ENCODE peak calls at places on chromosomes 3 and 15, in eight cellular contexts. L is AG04450, C is body of pancreas, H is ovary, U is heart left ventricle, Y is mammary epithelial cell, V is upper lobe of left lung, D is hepatocyte. T is an unnamed sample.
A peak's percentile ranks its signal among the peaks of the same experiment; 100 is the strongest.

GRCh38 chr15:50143255-50143860 is 24.3 kb upstream of the ATP8B4 start:
- DNase-seq in L (no peak), C (no peak), H (no peak), U (no peak), Y (no peak), V (no peak), D (no peak), T (no peak)

GRCh38 chr15:48556159-48556897 is 89.2 kb downstream of the FBN1 start:
- DNase-seq in L (no peak), C (no peak), H (no peak), U (no peak), Y (no peak), V (no peak), D (no peak), T (no peak)

GRCh38 chr3:132083583-132084372 is 49.0 kb upstream of the CPNE4 start:
- DNase-seq in L (no peak), C (no peak), H (no peak), U (no peak), Y (peak; percentile 71), V (no peak), D (no peak), T (no peak)

GRCh38 chr3:185688808-185689207 is 102.7 kb downstream of the SENP2 start:
- DNase-seq in L (peak; percentile 90), C (no peak), H (no peak), U (no peak), Y (peak; percentile 99), V (no peak), D (peak; percentile 68), T (no peak)

GRCh38 chr15:76217029-76217866 is 94.0 kb downstream of the ETFA start:
- DNase-seq in L (no peak), C (no peak), H (no peak), U (no peak), Y (peak; percentile 72), V (no peak), D (no peak), T (no peak)

GRCh38 chr3:56268621-56269394 is 199.5 kb downstream of the ERC2 start:
- DNase-seq in L (no peak), C (no peak), H (no peak), U (no peak), Y (no peak), V (no peak), D (no peak), T (no peak)

GRCh38 chr3:195524171-195524896 is 18.8 kb downstream of the PPP1R2 start:
- DNase-seq in L (no peak), C (no peak), H (no peak), U (no peak), Y (no peak), V (no peak), D (no peak), T (no peak)

GRCh38 chr3:171950373-171950772 is 89.0 kb upstream of the FNDC3B start:
- DNase-seq in L (no peak), C (no peak), H (no peak), U (no peak), Y (peak; percentile 56), V (no peak), D (no peak), T (no peak)

GRCh38 chr3:188267790-188268333 is 113.9 kb downstream of the LPP start:
- DNase-seq in L (no peak), C (no peak), H (no peak), U (no peak), Y (no peak), V (no peak), D (no peak), T (no peak)

GRCh38 chr15:95499397-95499796 is 831.1 kb upstream of the NR2F2 start:
- DNase-seq in L (no peak), C (no peak), H (no peak), U (no peak), Y (no peak), V (no peak), D (no peak), T (no peak)

GRCh38 chr15:95501865-95502264 is 828.6 kb upstream of the NR2F2 start:
- DNase-seq in L (no peak), C (no peak), H (no peak), U (no peak), Y (no peak), V (no peak), D (no peak), T (no peak)

GRCh38 chr15:95495033-95495541 is 835.4 kb upstream of the NR2F2 start:
- DNase-seq in L (no peak), C (no peak), H (peak; percentile 50), U (no peak), Y (no peak), V (peak; percentile 69), D (peak; percentile 44), T (no peak)

GRCh38 chr15:95498956-95499355 is 831.5 kb upstream of the NR2F2 start:
- DNase-seq in L (no peak), C (no peak), H (no peak), U (no peak), Y (no peak), V (no peak), D (no peak), T (no peak)

DNA sequence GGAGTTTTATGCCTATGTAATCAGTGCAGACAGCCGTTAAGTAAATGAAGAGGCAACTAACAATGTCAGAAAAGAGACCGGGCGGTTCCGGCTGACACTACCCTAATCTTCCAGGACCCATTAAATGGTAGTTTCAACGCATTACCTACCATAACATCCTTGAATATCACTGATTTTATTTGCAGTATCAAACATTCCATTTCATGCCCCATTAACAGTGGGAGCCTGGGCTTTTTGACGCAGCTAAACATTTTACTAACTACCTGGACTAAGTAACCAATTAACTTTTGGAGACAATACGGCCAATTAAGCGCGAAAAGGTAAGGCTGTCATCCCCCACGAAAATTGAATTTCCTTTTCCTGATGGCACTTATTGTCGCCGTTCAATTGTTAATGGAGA is 832.8 kb upstream of the NR2F2 start:
- DNase-seq in L (no peak), C (no peak), H (no peak), U (no peak), Y (no peak), V (no peak), D (no peak), T (no peak)
- H3K9me3 ChIP-seq in L (no peaks in the 10 kb centered on the region), C (no peaks in the 10 kb centered on the region), H (no peaks in the 10 kb centered on the region), U (no peaks in the 10 kb centered on the region), Y (no peaks in the 10 kb centered on the region), V (no peaks in the 10 kb centered on the region), D (no peaks in the 10 kb centered on the region), T (no peaks in the 10 kb centered on the region)

DNA sequence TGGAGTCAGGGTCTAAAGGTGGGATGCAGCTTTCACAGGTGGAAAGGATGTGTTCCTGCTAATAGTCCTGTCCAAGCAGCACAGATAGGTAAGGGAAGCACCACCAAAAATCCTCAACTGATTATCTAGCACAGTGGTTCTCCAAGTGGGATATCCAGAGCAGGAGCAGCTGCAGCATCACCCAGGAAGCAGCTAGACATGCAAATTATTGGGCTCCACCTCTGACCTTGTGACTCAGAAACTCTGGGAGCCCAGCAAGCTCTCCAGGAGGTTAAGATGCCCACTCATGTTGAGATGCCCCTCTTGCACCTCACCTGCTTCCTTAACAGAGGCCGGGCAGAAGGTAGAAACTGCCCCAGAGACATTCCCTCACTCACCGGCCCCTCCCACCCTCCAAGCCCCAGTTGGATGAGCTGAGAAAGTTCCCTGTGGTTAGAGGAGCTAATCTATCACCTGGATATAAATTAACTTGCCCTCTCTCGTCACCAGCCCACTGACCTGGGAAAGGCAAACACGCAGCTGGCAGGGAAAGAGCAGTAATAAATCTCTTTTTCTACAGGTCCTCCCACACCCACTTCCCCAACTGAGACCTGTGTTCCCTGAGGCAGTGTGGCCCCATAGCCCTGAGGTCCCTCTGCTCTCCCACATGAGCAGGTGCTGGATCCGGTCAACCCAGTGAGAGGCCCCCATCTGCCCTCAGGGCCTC is 39.3 kb downstream of the ADCY5 start:
- DNase-seq in L (no peak), C (peak; percentile 53), H (peak; percentile 25), U (peak; percentile 5), Y (no peak), V (no peak), D (peak; percentile 67), T (no peak)
- H3K27ac ChIP-seq in L (no peak overlapping the region), C (peak overlapping the region; percentile 72), H (no peak overlapping the region), U (peak overlapping the region; percentile 32), Y (no peak overlapping the region), V (no peak overlapping the region), D (peak overlapping the region; percentile 87), T (no peak overlapping the region)

DNA sequence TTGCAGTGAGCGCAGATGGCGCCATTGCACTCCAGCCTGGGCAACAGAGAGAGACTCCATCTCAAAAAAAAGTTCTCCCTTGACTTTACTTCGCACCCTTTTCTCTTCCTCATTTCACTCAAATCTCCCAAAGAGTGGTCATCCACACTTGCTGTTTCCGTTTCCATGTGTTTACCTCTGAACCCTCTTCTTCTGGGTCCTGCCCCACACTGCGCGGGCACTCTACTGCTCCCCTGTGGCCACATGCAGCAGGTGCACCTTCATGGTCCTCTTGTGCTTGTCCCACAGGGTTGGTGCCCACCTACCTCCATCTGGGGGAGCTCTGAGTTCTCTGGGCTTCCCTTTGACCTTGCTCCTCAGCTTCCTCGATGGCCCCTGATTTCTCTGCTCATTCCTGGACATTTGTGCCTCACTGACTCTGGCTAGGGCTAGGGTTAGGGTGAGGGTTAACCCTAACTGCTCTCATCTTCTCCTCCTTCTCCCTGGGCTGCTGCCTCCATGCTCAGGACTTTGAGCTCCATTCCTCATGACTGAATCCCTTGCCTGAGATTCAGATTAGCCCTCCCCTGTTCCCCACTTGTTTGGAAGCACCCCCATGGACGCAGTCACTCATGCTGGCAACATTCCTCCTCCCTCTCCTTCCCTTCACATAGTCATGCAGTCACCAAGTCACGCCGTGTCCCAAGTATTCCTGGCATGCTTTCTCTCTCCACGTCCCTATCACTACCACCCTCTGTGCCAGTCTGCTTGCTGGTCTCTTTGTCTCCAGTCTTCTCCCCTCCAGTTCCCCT is 26.6 kb upstream of the KY start:
- DNase-seq in L (no peak), C (no peak), H (no peak), U (peak; percentile 71), Y (no peak), V (no peak), D (no peak), T (no peak)
- TF ChIP-seq CTCF in L (peak; percentile 26), C (no peak), H (no peak), U (peak; percentile 48), Y (peak; percentile 43), V (peak; percentile 28), D (no peak), T (no peak)

GRCh38 chr3:331881-332280 is 135.3 kb downstream of the CHL1 start:
- DNase-seq in L (peak; percentile 55), C (no peak), H (no peak), U (no peak), Y (no peak), V (no peak), D (no peak), T (no peak)
- H3K9me3 ChIP-seq in L (no peaks in the 10 kb centered on the region), C (no peaks in the 10 kb centered on the region), H (no peaks in the 10 kb centered on the region), U (no peaks in the 10 kb centered on the region), Y (no peaks in the 10 kb centered on the region), V (no peaks in the 10 kb centered on the region), D (no peaks in the 10 kb centered on the region), T (no peaks in the 10 kb centered on the region)